ENCODE peak calls at places on chromosomes 12 and 14, in four cellular contexts. K is cardiac muscle cell, E is lung, M is fibroblast of the aortic adventitia. O is an unnamed sample.

GRCh38 chr12:42779186-42779859 is 189.8 kb upstream of the PRICKLE1 start:
- DNase-seq in K (peak; percentile 67), E (peak; percentile 29), M (peak; percentile 59), O (no peak)

GRCh38 chr14:52081964-52082363 is 13.1 kb upstream of the NID2 start:
- DNase-seq in M (peak; percentile 28), E (no peak), K (no peak), O (no peak)

GRCh38 chr12:129152291-129153075 is 299.2 kb downstream of the GLT1D1 start:
- DNase-seq in M (no peak), K (no peak), E (no peak), O (peak; percentile 22)

GRCh38 chr12:103677905-103678304 is 90.8 kb downstream of the STAB2 start:
- DNase-seq in M (no peak), K (no peak), E (no peak), O (no peak)

GRCh38 chr12:27682534-27682933 is 13.7 kb upstream of the REP15 start:
- DNase-seq in E (no peak), K (peak; percentile 25), M (no peak), O (no peak)

GRCh38 chr12:108325549-108325948 is 13.6 kb downstream of the CMKLR1 start:
- DNase-seq in K (no peak), M (no peak), E (no peak), O (no peak)

GRCh38 chr14:35883677-35884293 is 57.6 kb downstream of the BRMS1L start:
- DNase-seq in M (peak; percentile 40), K (peak; percentile 50), E (no peak), O (peak; percentile 33)

GRCh38 chr12:46603776-46604456 is 221.9 kb downstream of the SLC38A4 start:
- DNase-seq in K (no peak), E (no peak), M (no peak), O (no peak)

GRCh38 chr12:32895688-32896437 is 714 bp downstream of the PKP2 start:
- DNase-seq in K (peak; percentile 32), M (no peak), E (no peak), O (peak; percentile 45)

GRCh38 chr12:9792185-9792900 is 31.6 kb upstream of the CD69 start:
- DNase-seq in K (no peak), E (no peak), M (no peak), O (no peak)

GRCh38 chr14:59253527-59253926 is 65.1 kb downstream of the DAAM1 start:
- DNase-seq in M (no peak), E (no peak), K (no peak), O (no peak)

GRCh38 chr14:87233266-87233665 is 759.7 kb downstream of the GALC start:
- DNase-seq in E (no peak), K (no peak), M (no peak), O (no peak)

GRCh38 chr12:3038931-3039510 is 38.2 kb upstream of the TSPAN9 start:
- DNase-seq in K (no peak), E (no peak), M (no peak), O (no peak)

GRCh38 chr12:101927999-101928398 is 50.6 kb downstream of the DRAM1 start:
- DNase-seq in M (no peak), K (no peak), E (no peak), O (no peak)

GRCh38 chr12:54294152-54294913 is 6.5 kb downstream of the NFE2 start:
- DNase-seq in M (peak; percentile 40), K (peak; percentile 41), E (peak; percentile 70), O (peak; percentile 64)

GRCh38 chr12:106152334-106152733 is 13.6 kb upstream of the NUAK1 start:
- DNase-seq in E (no peak), K (no peak), M (no peak), O (no peak)

GRCh38 chr12:48442191-48442828 is 30.0 kb upstream of the ANP32D start:
- DNase-seq in E (no peak), M (no peak), K (no peak), O (no peak)

GRCh38 chr12:28097221-28097620 is 93.0 kb upstream of the CCDC91 start:
- DNase-seq in E (no peak), M (peak; percentile 11), K (no peak), O (peak; percentile 12)

GRCh38 chr14:75476274-75476995 is 45.8 kb upstream of the BATF start:
- DNase-seq in K (peak; percentile 34), M (no peak), E (peak; percentile 81), O (peak; percentile 22)

GRCh38 chr12:40063424-40063823 is 42.5 kb downstream of the SLC2A13 start:
- DNase-seq in K (peak; percentile 32), E (no peak), M (peak; percentile 11), O (peak; percentile 5)

GRCh38 chr12:86194721-86195120 is 61.5 kb downstream of the MGAT4C start:
- DNase-seq in K (no peak), E (no peak), M (peak; percentile 53), O (no peak)

GRCh38 chr12:120979220-120979861 is 998 bp downstream of the HNF1A start:
- DNase-seq in M (no peak), K (no peak), E (no peak), O (no peak)

GRCh38 chr12:120978296-120979219 is at the start of gene HNF1A:
- DNase-seq in M (no peak), K (no peak), E (no peak), O (peak; percentile 75)

GRCh38 chr12:120980800-120981368 is 2.5 kb downstream of the HNF1A start:
- DNase-seq in E (no peak), M (no peak), K (no peak), O (peak; percentile 68)

GRCh38 chr12:120981407-120981921 is 3.1 kb downstream of the HNF1A start:
- DNase-seq in M (no peak), K (no peak), E (no peak), O (no peak)

DNA sequence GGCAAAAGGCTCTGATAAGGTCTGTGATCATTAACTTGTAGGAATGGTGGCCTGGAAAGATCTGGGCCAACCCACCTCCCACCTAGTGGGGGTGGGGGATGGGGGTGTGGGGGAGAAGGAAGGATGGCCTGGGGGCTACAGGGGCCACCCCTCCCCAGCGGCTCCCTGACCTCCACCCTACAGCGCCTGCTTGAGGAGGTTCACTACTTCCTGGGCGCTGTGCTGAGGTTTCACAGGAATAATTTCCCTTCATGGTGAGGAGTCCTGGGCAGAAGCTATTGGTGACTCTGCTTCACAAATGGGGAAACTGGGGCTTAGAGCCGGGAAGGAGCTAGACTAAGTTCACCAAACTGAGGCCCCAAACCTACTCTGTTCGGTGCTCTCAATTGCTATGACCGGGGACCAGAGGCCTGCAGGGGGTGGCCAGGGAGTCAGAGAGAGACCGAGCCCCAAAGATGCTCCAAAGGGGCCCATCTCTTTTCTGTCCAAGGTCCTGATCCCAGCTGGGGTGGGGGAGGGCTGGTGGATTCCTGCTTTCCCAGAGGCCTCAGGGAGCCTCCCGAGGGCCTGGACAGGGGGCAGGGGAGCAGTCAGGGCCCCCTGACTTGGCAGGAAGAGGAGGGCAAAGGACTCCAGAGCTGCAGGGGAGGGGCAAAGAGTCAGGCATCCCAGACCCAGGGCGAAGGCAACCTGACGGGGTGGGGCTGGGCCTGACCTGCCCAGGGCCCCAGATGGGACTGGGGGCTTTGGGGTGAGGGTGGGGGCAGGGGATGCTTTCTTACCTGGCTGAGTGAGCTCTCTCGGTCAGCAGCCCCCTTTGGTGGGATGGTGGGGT is 1.7 kb downstream of the HNF1A start:
- DNase-seq in M (no peak), K (no peak), E (no peak), O (peak; percentile 27)
- H3K4me3 ChIP-seq in M (no peak overlapping the region), K (no peak overlapping the region), E (no peak overlapping the region), O (peak overlapping the region; percentile 65)

GRCh38 chr14:104506461-104507253 is 72.9 kb upstream of the C14orf180 start:
- DNase-seq in E (no peak), M (no peak), K (no peak), O (no peak)
- H3K4me3 ChIP-seq in E (no peak overlapping the region), M (no peak overlapping the region), K (no peak overlapping the region), O (no peak overlapping the region)

DNA sequence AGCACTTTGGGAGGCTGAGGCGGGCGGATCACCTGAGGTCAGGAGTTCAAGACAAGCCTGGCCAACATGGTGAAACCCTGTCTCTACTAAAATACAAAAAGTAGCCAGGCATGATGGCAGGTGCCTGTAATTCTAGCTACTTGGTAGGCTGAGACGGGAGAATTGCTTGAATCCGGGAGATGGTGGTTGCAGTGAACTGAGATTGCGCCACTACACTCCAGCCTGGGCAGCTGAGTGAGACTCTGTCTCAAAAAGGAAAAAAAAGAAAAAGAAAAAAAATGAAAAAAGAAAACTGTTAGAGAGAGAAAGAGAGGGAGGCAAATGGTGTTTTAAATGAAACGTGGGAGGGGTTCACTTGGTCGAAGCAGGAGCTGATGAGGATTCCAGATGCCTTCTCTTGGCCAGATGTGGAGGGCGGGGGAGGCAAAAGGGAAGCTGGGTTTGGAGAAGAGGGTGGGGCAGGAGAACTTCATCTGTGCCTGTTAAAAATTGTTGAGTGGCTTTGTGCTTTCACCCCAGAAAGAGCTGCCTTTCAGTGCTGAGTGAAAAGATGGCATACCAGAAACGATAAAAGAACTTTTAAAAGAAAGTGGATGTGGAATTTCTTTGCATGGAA is 1.1 kb downstream of the EMP1 start:
- DNase-seq in E (peak; percentile 55), K (peak; percentile 64), M (peak; percentile 79), O (no peak)
- H3K4me3 ChIP-seq in E (peak overlapping the region; percentile 71), K (no peak overlapping the region), M (peak overlapping the region; percentile 97), O (no peak overlapping the region)

GRCh38 chr14:53126705-53127104 is 26.4 kb downstream of the DDHD1 start:
- DNase-seq in E (no peak), K (no peak), M (peak; percentile 42), O (no peak)
- H3K4me3 ChIP-seq in E (no peak overlapping the region), K (no peak overlapping the region), M (peak overlapping the region; percentile 11), O (no peak overlapping the region)

DNA sequence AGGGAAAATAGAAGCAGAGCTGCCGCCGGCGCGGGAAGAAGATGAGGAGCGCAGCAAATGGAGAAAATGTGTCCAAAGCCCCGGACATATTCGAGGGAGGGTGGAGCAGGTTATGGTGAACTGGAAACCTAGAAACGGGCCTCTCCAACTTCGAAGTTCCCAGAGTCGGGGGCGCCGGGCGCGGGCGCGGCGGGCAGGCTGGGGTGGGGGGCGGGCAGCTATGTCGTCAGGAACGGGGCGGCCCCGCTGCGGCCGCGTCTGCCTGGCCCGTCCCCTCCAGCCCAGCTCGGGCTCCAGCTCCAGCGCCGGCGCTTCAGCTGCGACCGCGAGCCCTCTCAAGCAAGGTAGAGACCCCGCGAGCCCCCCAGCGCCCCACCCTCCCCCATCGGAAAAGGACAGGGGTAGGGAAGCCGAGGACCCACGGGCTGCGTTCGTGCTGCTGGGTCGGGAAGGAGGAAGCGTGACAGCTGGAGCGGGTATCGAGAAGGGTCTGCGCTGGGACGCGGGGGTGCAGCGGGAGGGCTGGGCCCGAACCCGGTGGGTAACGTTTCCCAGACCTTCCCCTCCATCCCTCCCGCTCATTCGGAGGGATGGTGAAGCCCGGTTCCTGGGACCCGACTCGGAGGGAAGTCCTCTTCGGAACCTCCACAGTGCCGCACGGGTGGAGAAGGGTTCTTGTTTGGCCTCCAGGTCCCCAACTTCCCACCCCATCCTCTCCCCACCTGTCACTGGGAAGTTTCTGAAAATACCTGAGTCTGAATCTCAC is 1.0 kb downstream of the DGKA start:
- DNase-seq in E (no peak), K (peak; percentile 50), M (peak; percentile 32), O (peak; percentile 52)
- H3K4me3 ChIP-seq in E (peak overlapping the region; percentile 49), K (peak overlapping the region; percentile 64), M (peak overlapping the region; percentile 86), O (peak overlapping the region; percentile 68)

GRCh38 chr12:122182887-122183587 is at the start of gene LRRC43:
- DNase-seq in M (no peak), K (peak; percentile 45), E (no peak), O (peak; percentile 47)
- H3K4me3 ChIP-seq in M (peak within 1 kb of the TSS; percentile 41), K (peak within 1 kb of the TSS; percentile 42), E (peak within 1 kb of the TSS; percentile 50), O (no peak within 1 kb of the TSS)

DNA sequence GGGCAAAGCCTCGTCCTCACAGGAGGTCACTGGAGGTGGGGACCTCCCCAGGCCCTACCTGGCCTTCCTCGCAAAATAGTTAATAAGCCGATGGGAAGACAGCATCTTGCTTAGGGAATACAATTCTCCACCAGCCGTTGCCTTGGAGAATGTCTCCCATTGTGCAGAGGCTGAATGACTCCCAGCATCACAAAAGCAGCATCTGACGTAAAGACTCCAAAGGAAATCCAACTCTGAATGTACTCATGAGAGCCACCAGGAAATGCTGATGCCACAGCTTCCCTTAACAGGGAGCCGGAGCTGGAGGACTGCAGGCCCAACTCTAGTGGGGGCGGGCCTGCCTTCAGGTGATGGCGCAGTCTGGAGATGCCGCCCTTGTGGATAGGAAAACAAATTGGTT is 15.5 kb downstream of the CCDC63 start:
- DNase-seq in K (no peak), E (no peak), M (no peak), O (no peak)
- H3K4me3 ChIP-seq in K (no peak overlapping the region), E (no peak overlapping the region), M (no peak overlapping the region), O (no peak overlapping the region)

O was measured in body of pancreas.